ENCODE peak calls at places on chromosomes 7 and 10, in eight cellular contexts. V, P, K, R, A, Z, Q and M are unnamed samples.

GRCh38 chr10:117134084-117135025 is 3.7 kb downstream of the VAX1 start:
- DNase-seq in V (no peak), P (no peak), K (no peak), R (no peak), A (no peak), Z (no peak), Q (no peak), M (no peak)

GRCh38 chr10:21724020-21724589 is 190.1 kb downstream of the MLLT10 start:
- DNase-seq in V (no peak), P (no peak), K (no peak), R (no peak), A (no peak), Z (no peak), Q (no peak), M (no peak)

GRCh38 chr10:133261726-133262325 is 14.8 kb downstream of the ADAM8 start:
- DNase-seq in V (peak; percentile 79), P (no peak), K (peak; percentile 86), R (peak; percentile 93), A (peak; percentile 88), Z (peak; percentile 23), Q (peak; percentile 90), M (peak; percentile 70)

GRCh38 chr7:28020302-28020940 is 160.2 kb downstream of the JAZF1 start:
- DNase-seq in V (peak; percentile 3), P (peak; percentile 52), K (peak; percentile 12), R (peak; percentile 88), A (peak; percentile 34), Z (peak; percentile 70), Q (peak; percentile 55), M (peak; percentile 24)

GRCh38 chr10:499991-500390 is 189.5 kb downstream of the DIP2C start:
- DNase-seq in V (no peak), P (no peak), K (no peak), R (peak; percentile 64), A (no peak), Z (no peak), Q (no peak), M (no peak)

GRCh38 chr7:110762514-110762913 is 328.4 kb upstream of the LRRN3 start:
- DNase-seq in V (no peak), P (no peak), K (no peak), R (no peak), A (no peak), Z (no peak), Q (no peak), M (no peak)

GRCh38 chr10:114577133-114577532 is 80.9 kb downstream of the ABLIM1 start:
- DNase-seq in V (no peak), P (peak; percentile 82), K (no peak), R (no peak), A (no peak), Z (no peak), Q (no peak), M (no peak)

GRCh38 chr7:25167262-25167843 is 42.3 kb upstream of the CYCS start:
- DNase-seq in V (no peak), P (no peak), K (no peak), R (no peak), A (no peak), Z (no peak), Q (no peak), M (no peak)

GRCh38 chr10:118568327-118568848 is 27.1 kb downstream of the PRLHR start:
- DNase-seq in V (peak; percentile 30), P (peak; percentile 14), K (peak; percentile 27), R (no peak), A (peak; percentile 29), Z (no peak), Q (peak; percentile 61), M (peak; percentile 55)

GRCh38 chr7:921071-921461 is 33.4 kb downstream of the ADAP1 start:
- DNase-seq in V (no peak), P (no peak), K (no peak), R (no peak), A (no peak), Z (no peak), Q (peak; percentile 39), M (no peak)

GRCh38 chr10:11871470-11871869 is 48.3 kb downstream of the PROSER2 start:
- DNase-seq in V (no peak), P (no peak), K (no peak), R (peak; percentile 12), A (no peak), Z (no peak), Q (no peak), M (no peak)

GRCh38 chr7:70694357-70694908 is 437.5 kb upstream of the GALNT17 start:
- DNase-seq in V (no peak), P (no peak), K (peak; percentile 31), R (no peak), A (peak; percentile 45), Z (no peak), Q (no peak), M (peak; percentile 16)

GRCh38 chr7:41058986-41059741 is 643.7 kb downstream of the INHBA start:
- DNase-seq in V (no peak), P (no peak), K (no peak), R (no peak), A (no peak), Z (peak; percentile 82), Q (no peak), M (no peak)